ENCODE peak calls at places on chromosomes 2 and 18, in ten cellular contexts. V is astrocyte of the hippocampus, H is epithelial cell of proximal tubule, K is A172, R is M059J, D is occipital lobe, I is AG09309, F is midbrain, M is K562, T is adipocyte. J is an unnamed sample.
A peak's percentile ranks its signal among the peaks of the same experiment; 100 is the strongest.

GRCh38 chr2:232882085-232882484 is 12.0 kb downstream of the SNORC start:
- DNase-seq in D (no peak), F (no peak), T (no peak), H (no peak), M (no peak), K (no peak), V (no peak), I (no peak), R (no peak), J (no peak)

GRCh38 chr2:8679567-8679826 is 2.4 kb upstream of the ID2 start:
- DNase-seq in V (no peak), K (peak; percentile 15), D (no peak), R (no peak), T (no peak), M (no peak), F (peak; percentile 41), H (no peak), I (no peak), J (peak; percentile 29)

GRCh38 chr18:35852786-35853185 is 119.7 kb upstream of the RMP24 start:
- DNase-seq in D (no peak), H (no peak), F (no peak), V (no peak), I (no peak), R (no peak), T (no peak), K (no peak), M (no peak), J (no peak)

GRCh38 chr18:40984856-40985255 is 970.2 kb upstream of the PIK3C3 start:
- DNase-seq in H (no peak), R (peak; percentile 26), T (peak; percentile 14), I (no peak), K (no peak), M (no peak), V (no peak), D (no peak), F (no peak), J (no peak)

GRCh38 chr2:10688921-10689807 is 611 bp downstream of the NOL10 start:
- DNase-seq in F (no peak), R (peak; percentile 16), I (no peak), V (no peak), T (peak; percentile 47), H (no peak), M (no peak), D (no peak), K (peak; percentile 11), J (no peak)

GRCh38 chr2:201532686-201533304 is 81.3 kb downstream of the STRADB start:
- DNase-seq in H (no peak), F (no peak), V (peak; percentile 71), K (peak; percentile 97), R (peak; percentile 98), M (peak; percentile 9), T (peak; percentile 29), I (peak; percentile 75), D (no peak), J (no peak)

GRCh38 chr2:164757934-164758695 is 83.5 kb downstream of the COBLL1 start:
- DNase-seq in V (peak; percentile 16), I (peak; percentile 62), D (no peak), R (peak; percentile 21), F (no peak), K (no peak), H (no peak), M (no peak), T (peak; percentile 74), J (no peak)

GRCh38 chr18:76450912-76451421 is 44.1 kb downstream of the ZNF516 start:
- DNase-seq in K (peak; percentile 50), D (no peak), M (no peak), R (peak; percentile 83), H (no peak), T (peak; percentile 76), I (no peak), F (peak; percentile 32), V (peak; percentile 80), J (peak; percentile 84)

GRCh38 chr2:200781626-200782025 is 30.1 kb upstream of the BZW1 start:
- DNase-seq in F (no peak), D (no peak), I (no peak), K (no peak), H (no peak), M (no peak), R (no peak), T (no peak), V (no peak), J (no peak)

GRCh38 chr2:12035956-12036639 is 289.7 kb downstream of the LPIN1 start:
- DNase-seq in F (no peak), T (no peak), D (no peak), R (no peak), M (no peak), K (no peak), I (no peak), V (no peak), H (no peak), J (no peak)

GRCh38 chr2:106812377-106812776 is 73.6 kb downstream of the ST6GAL2 start:
- DNase-seq in V (peak; percentile 47), R (no peak), I (no peak), M (no peak), H (no peak), F (no peak), D (no peak), T (peak; percentile 89), K (no peak), J (no peak)

GRCh38 chr2:873027-873426 is 77.6 kb upstream of the SNTG2 start:
- DNase-seq in V (no peak), T (no peak), F (no peak), I (no peak), K (no peak), M (no peak), R (no peak), H (no peak), D (no peak), J (no peak)

GRCh38 chr2:112541315-112542122 is 746 bp upstream of the POLR1B start:
- DNase-seq in F (no peak), I (no peak), D (peak; percentile 89), H (no peak), V (peak; percentile 85), R (peak; percentile 0), K (no peak), M (peak; percentile 87), T (peak; percentile 77), J (no peak)

GRCh38 chr18:39186008-39186407 is 1620.4 kb upstream of the CELF4 start:
- DNase-seq in D (no peak), K (no peak), T (no peak), M (no peak), F (no peak), V (no peak), I (no peak), H (no peak), R (no peak), J (no peak)

GRCh38 chr2:85769236-85769986 is 15.6 kb downstream of the ATOH8 start:
- DNase-seq in I (no peak), M (peak; percentile 84), F (no peak), K (no peak), D (no peak), H (no peak), T (no peak), V (no peak), R (no peak), J (peak; percentile 41)

GRCh38 chr2:171568085-171568484 is 45.8 kb downstream of the CYBRD1 start:
- DNase-seq in I (no peak), H (no peak), D (no peak), V (no peak), K (no peak), T (peak; percentile 25), R (no peak), F (no peak), M (no peak), J (no peak)

GRCh38 chr2:150332378-150332777 is 155.1 kb downstream of the RND3 start:
- DNase-seq in R (peak; percentile 6), F (no peak), H (no peak), D (no peak), I (no peak), V (peak; percentile 35), K (no peak), M (no peak), T (no peak), J (no peak)

GRCh38 chr2:64793701-64794100 is 140.0 kb upstream of the SERTAD2 start:
- DNase-seq in D (no peak), V (no peak), M (no peak), R (no peak), H (no peak), F (no peak), T (no peak), K (no peak), I (no peak), J (no peak)

GRCh38 chr18:8341481-8342230 is 267.6 kb upstream of the RAB12 start:
- DNase-seq in I (no peak), V (peak; percentile 88), D (no peak), R (peak; percentile 89), K (peak; percentile 59), M (no peak), H (peak; percentile 3), T (peak; percentile 70), F (no peak), J (no peak)

J was measured in NCI-H510A treated with DMSO at 0.1 percent for 48 hours.